ENCODE peak calls at places on chromosomes 7 and 10, in seven cellular contexts. One of them, this sample, is unnamed.

GRCh38 chr10:23718946-23719345 is 280.1 kb downstream of the OTUD1 start:
- DNase-seq in HT1080: no peak
- DNase-seq in CD4-positive, CD25-positive, alpha-beta regulatory T cell: no peak
- DNase-seq in activated T-cell treated with anti-CD3 and anti-CD28 coated beads for 1 hour: no peak
- DNase-seq in IMR-90: no peak
- DNase-seq in RWPE1: no peak
- DNase-seq in T-helper 9 cell: no peak
- DNase-seq in this sample: no peak

GRCh38 chr7:100390286-100391028 is 17.2 kb downstream of the PILRA start:
- DNase-seq in HT1080: no peak
- DNase-seq in CD4-positive, CD25-positive, alpha-beta regulatory T cell: no peak
- DNase-seq in activated T-cell treated with anti-CD3 and anti-CD28 coated beads for 1 hour: no peak
- DNase-seq in IMR-90: no peak
- DNase-seq in RWPE1: no peak
- DNase-seq in T-helper 9 cell: no peak
- DNase-seq in this sample: no peak

GRCh38 chr7:13563676-13564075 is 425.8 kb downstream of the ETV1 start:
- DNase-seq in HT1080: no peak
- DNase-seq in CD4-positive, CD25-positive, alpha-beta regulatory T cell: no peak
- DNase-seq in activated T-cell treated with anti-CD3 and anti-CD28 coated beads for 1 hour: no peak
- DNase-seq in IMR-90: no peak
- DNase-seq in RWPE1: no peak
- DNase-seq in T-helper 9 cell: no peak
- DNase-seq in this sample: no peak

GRCh38 chr10:118447478-118447877 is 105.4 kb upstream of the FAM204A start:
- DNase-seq in HT1080: peak
- DNase-seq in CD4-positive, CD25-positive, alpha-beta regulatory T cell: no peak
- DNase-seq in activated T-cell treated with anti-CD3 and anti-CD28 coated beads for 1 hour: no peak
- DNase-seq in IMR-90: no peak
- DNase-seq in RWPE1: peak
- DNase-seq in T-helper 9 cell: no peak
- DNase-seq in this sample: no peak

GRCh38 chr7:70951271-70951962 is 180.5 kb upstream of the GALNT17 start:
- DNase-seq in HT1080: no peak
- DNase-seq in CD4-positive, CD25-positive, alpha-beta regulatory T cell: no peak
- DNase-seq in activated T-cell treated with anti-CD3 and anti-CD28 coated beads for 1 hour: no peak
- DNase-seq in IMR-90: no peak
- DNase-seq in RWPE1: no peak
- DNase-seq in T-helper 9 cell: no peak
- DNase-seq in this sample: no peak

GRCh38 chr10:97726636-97727178 is 10.2 kb upstream of the ZFYVE27 start:
- DNase-seq in HT1080: peak
- DNase-seq in CD4-positive, CD25-positive, alpha-beta regulatory T cell: no peak
- DNase-seq in activated T-cell treated with anti-CD3 and anti-CD28 coated beads for 1 hour: no peak
- DNase-seq in IMR-90: peak
- DNase-seq in RWPE1: peak
- DNase-seq in T-helper 9 cell: no peak
- DNase-seq in this sample: no peak

GRCh38 chr7:26343320-26343832 is 51.7 kb downstream of the SNX10 start:
- DNase-seq in HT1080: no peak
- DNase-seq in CD4-positive, CD25-positive, alpha-beta regulatory T cell: no peak
- DNase-seq in activated T-cell treated with anti-CD3 and anti-CD28 coated beads for 1 hour: no peak
- DNase-seq in IMR-90: no peak
- DNase-seq in RWPE1: no peak
- DNase-seq in T-helper 9 cell: no peak
- DNase-seq in this sample: no peak

GRCh38 chr10:70053212-70053895 is 708 bp downstream of the MACROH2A2 start:
- DNase-seq in HT1080: no peak
- DNase-seq in CD4-positive, CD25-positive, alpha-beta regulatory T cell: peak
- DNase-seq in activated T-cell treated with anti-CD3 and anti-CD28 coated beads for 1 hour: no peak
- DNase-seq in IMR-90: no peak
- DNase-seq in RWPE1: peak
- DNase-seq in T-helper 9 cell: no peak
- DNase-seq in this sample: no peak

GRCh38 chr10:65670087-65670486 is 1255.7 kb upstream of the LRRTM3 start:
- DNase-seq in HT1080: no peak
- DNase-seq in CD4-positive, CD25-positive, alpha-beta regulatory T cell: no peak
- DNase-seq in activated T-cell treated with anti-CD3 and anti-CD28 coated beads for 1 hour: no peak
- DNase-seq in IMR-90: peak
- DNase-seq in RWPE1: no peak
- DNase-seq in T-helper 9 cell: no peak
- DNase-seq in this sample: no peak

GRCh38 chr7:39754326-39755120 is 131.2 kb downstream of the RALA start:
- DNase-seq in HT1080: peak
- DNase-seq in CD4-positive, CD25-positive, alpha-beta regulatory T cell: no peak
- DNase-seq in activated T-cell treated with anti-CD3 and anti-CD28 coated beads for 1 hour: no peak
- DNase-seq in IMR-90: peak
- DNase-seq in RWPE1: no peak
- DNase-seq in T-helper 9 cell: no peak
- DNase-seq in this sample: no peak

GRCh38 chr7:98294798-98295382 is 13.4 kb downstream of the BRI3 start:
- DNase-seq in HT1080: peak
- DNase-seq in CD4-positive, CD25-positive, alpha-beta regulatory T cell: peak
- DNase-seq in activated T-cell treated with anti-CD3 and anti-CD28 coated beads for 1 hour: peak
- DNase-seq in IMR-90: peak
- DNase-seq in RWPE1: peak
- DNase-seq in T-helper 9 cell: no peak
- DNase-seq in this sample: peak

GRCh38 chr10:1156921-1157614 is 100.9 kb downstream of the WDR37 start:
- DNase-seq in HT1080: no peak
- DNase-seq in CD4-positive, CD25-positive, alpha-beta regulatory T cell: no peak
- DNase-seq in activated T-cell treated with anti-CD3 and anti-CD28 coated beads for 1 hour: no peak
- DNase-seq in IMR-90: no peak
- DNase-seq in RWPE1: no peak
- DNase-seq in T-helper 9 cell: no peak
- DNase-seq in this sample: no peak

GRCh38 chr10:12262278-12262981 is 66.4 kb downstream of the CDC123 start:
- DNase-seq in HT1080: no peak
- DNase-seq in CD4-positive, CD25-positive, alpha-beta regulatory T cell: no peak
- DNase-seq in activated T-cell treated with anti-CD3 and anti-CD28 coated beads for 1 hour: no peak
- DNase-seq in IMR-90: no peak
- DNase-seq in RWPE1: no peak
- DNase-seq in T-helper 9 cell: no peak
- DNase-seq in this sample: no peak

GRCh38 chr10:34547283-34547682 is 267.8 kb downstream of the PARD3 start:
- DNase-seq in HT1080: no peak
- DNase-seq in CD4-positive, CD25-positive, alpha-beta regulatory T cell: no peak
- DNase-seq in activated T-cell treated with anti-CD3 and anti-CD28 coated beads for 1 hour: no peak
- DNase-seq in IMR-90: peak
- DNase-seq in RWPE1: no peak
- DNase-seq in T-helper 9 cell: no peak
- DNase-seq in this sample: no peak

GRCh38 chr7:27182861-27183681 is 2.0 kb downstream of the HOXA11 start:
- DNase-seq in HT1080: no peak
- DNase-seq in CD4-positive, CD25-positive, alpha-beta regulatory T cell: no peak
- DNase-seq in activated T-cell treated with anti-CD3 and anti-CD28 coated beads for 1 hour: no peak
- DNase-seq in IMR-90: no peak
- DNase-seq in RWPE1: no peak
- DNase-seq in T-helper 9 cell: no peak
- DNase-seq in this sample: peak

GRCh38 chr7:102287465-102288146 is 938 bp downstream of the SH2B2 start:
- DNase-seq in HT1080: no peak
- DNase-seq in CD4-positive, CD25-positive, alpha-beta regulatory T cell: no peak
- DNase-seq in activated T-cell treated with anti-CD3 and anti-CD28 coated beads for 1 hour: no peak
- DNase-seq in IMR-90: no peak
- DNase-seq in RWPE1: no peak
- DNase-seq in T-helper 9 cell: no peak
- DNase-seq in this sample: peak

GRCh38 chr7:75639071-75639892 is 99.5 kb downstream of the HIP1 start:
- DNase-seq in HT1080: no peak
- DNase-seq in CD4-positive, CD25-positive, alpha-beta regulatory T cell: peak
- DNase-seq in activated T-cell treated with anti-CD3 and anti-CD28 coated beads for 1 hour: peak
- DNase-seq in IMR-90: peak
- DNase-seq in RWPE1: peak
- DNase-seq in T-helper 9 cell: peak
- DNase-seq in this sample: peak

GRCh38 chr10:79090134-79090803 is 21.5 kb downstream of the ZMIZ1 start:
- DNase-seq in HT1080: peak
- DNase-seq in CD4-positive, CD25-positive, alpha-beta regulatory T cell: no peak
- DNase-seq in activated T-cell treated with anti-CD3 and anti-CD28 coated beads for 1 hour: no peak
- DNase-seq in IMR-90: peak
- DNase-seq in RWPE1: no peak
- DNase-seq in T-helper 9 cell: no peak
- DNase-seq in this sample: no peak

GRCh38 chr7:78279035-78279434 is 480.5 kb downstream of the PHTF2 start:
- DNase-seq in HT1080: peak
- DNase-seq in CD4-positive, CD25-positive, alpha-beta regulatory T cell: no peak
- DNase-seq in activated T-cell treated with anti-CD3 and anti-CD28 coated beads for 1 hour: no peak
- DNase-seq in IMR-90: peak
- DNase-seq in RWPE1: peak
- DNase-seq in T-helper 9 cell: no peak
- DNase-seq in this sample: no peak

GRCh38 chr7:70035955-70036354 is 437.7 kb downstream of the AUTS2 start:
- DNase-seq in HT1080: no peak
- DNase-seq in CD4-positive, CD25-positive, alpha-beta regulatory T cell: no peak
- DNase-seq in activated T-cell treated with anti-CD3 and anti-CD28 coated beads for 1 hour: no peak
- DNase-seq in IMR-90: no peak
- DNase-seq in RWPE1: no peak
- DNase-seq in T-helper 9 cell: no peak
- DNase-seq in this sample: no peak

GRCh38 chr10:132246296-132246695 is 59.5 kb downstream of the DPYSL4 start:
- DNase-seq in HT1080: no peak
- DNase-seq in CD4-positive, CD25-positive, alpha-beta regulatory T cell: no peak
- DNase-seq in activated T-cell treated with anti-CD3 and anti-CD28 coated beads for 1 hour: no peak
- DNase-seq in IMR-90: no peak
- DNase-seq in RWPE1: no peak
- DNase-seq in T-helper 9 cell: no peak
- DNase-seq in this sample: no peak

This sample was measured in stomach.